ENCODE peak calls at places on chromosome 3, in six cellular contexts. T is SK-N-SH, A is substantia nigra, J is ascending aorta, V is esophagus muscularis mucosa, Y is progenitor cell of endocrine pancreas. R is an unnamed sample.

GRCh38 chr3:17979248-17979647 is 236.8 kb upstream of the TBC1D5 start:
- DNase-seq in T (no peak), A (no peak), J (no peak), V (no peak), Y (no peak), R (no peak)

GRCh38 chr3:110577856-110578255 is 493.8 kb upstream of the NECTIN3 start:
- DNase-seq in T (no peak), A (no peak), J (no peak), V (no peak), Y (no peak), R (no peak)

GRCh38 chr3:64276131-64276530 is 50.9 kb upstream of the PRICKLE2 start:
- DNase-seq in T (no peak), A (no peak), J (no peak), V (no peak), Y (no peak), R (no peak)

GRCh38 chr3:82816086-82816485 is 1054.6 kb upstream of the GBE1 start:
- DNase-seq in T (no peak), A (no peak), J (no peak), V (no peak), Y (no peak), R (no peak)

GRCh38 chr3:41248525-41248924 is 49.2 kb downstream of the CTNNB1 start:
- DNase-seq in T (no peak), A (no peak), J (no peak), V (no peak), Y (no peak), R (no peak)

GRCh38 chr3:33035596-33035995 is 61.4 kb downstream of the GLB1 start:
- DNase-seq in T (no peak), A (no peak), J (no peak), V (no peak), Y (no peak), R (no peak)

GRCh38 chr3:60651799-60652198 is 599.5 kb downstream of the FHIT start:
- DNase-seq in T (no peak), A (no peak), J (no peak), V (no peak), Y (no peak), R (no peak)

GRCh38 chr3:126557761-126558160 is 971 bp downstream of the C3orf22 start:
- DNase-seq in T (peak; percentile 9), A (no peak), J (no peak), V (peak; percentile 85), Y (peak; percentile 7), R (no peak)

GRCh38 chr3:147945968-147946519 is 536.9 kb downstream of the ZIC1 start:
- DNase-seq in T (peak; percentile 48), A (no peak), J (no peak), V (no peak), Y (no peak), R (no peak)

GRCh38 chr3:180072786-180073185 is 36.0 kb upstream of the PEX5L start:
- DNase-seq in T (no peak), A (no peak), J (no peak), V (no peak), Y (no peak), R (no peak)

GRCh38 chr3:98971183-98971681 is 69.7 kb upstream of the DCBLD2 start:
- DNase-seq in T (no peak), A (no peak), J (no peak), V (no peak), Y (no peak), R (no peak)

GRCh38 chr3:155548194-155548593 is 196.7 kb downstream of the PLCH1 start:
- DNase-seq in T (no peak), A (no peak), J (no peak), V (no peak), Y (no peak), R (no peak)

R was measured in activated CD4-positive, alpha-beta memory T cell treated with anti-CD3 and anti-CD28 coated beads for 36 hours.